ENCODE peak calls at places on chromosomes 6 and 20, in five cellular contexts. X is T follicular helper cell; P is stimulated activated CD4-positive, alpha-beta T cell treated with anti-CD3 and anti-CD28 coated beads, Interleukin-12 subunit alpha, Interleukin-12 subunit beta, amount 100 ng/mL, for 4 hours; V is HT1080; U is cardiac fibroblast. L is an unnamed sample.

GRCh38 chr6:620166-620565 is 36.7 kb downstream of the HUS1B start:
- DNase-seq in X (no peak), P (no peak), V (no peak), U (no peak), L (no peak)

GRCh38 chr6:16625319-16626240 is 135.7 kb downstream of the ATXN1 start:
- DNase-seq in X (no peak), P (no peak), V (no peak), U (peak), L (peak)

GRCh38 chr6:101395345-101395744 is 1.8 kb downstream of the GRIK2 start:
- DNase-seq in X (no peak), P (no peak), V (no peak), U (no peak), L (no peak)

GRCh38 chr6:2275207-2275891 is 29.9 kb upstream of the GMDS start:
- DNase-seq in X (no peak), P (no peak), V (peak), U (peak), L (peak)

GRCh38 chr6:79313254-79313653 is 78.8 kb upstream of the HMGN3 start:
- DNase-seq in X (no peak), P (no peak), V (no peak), U (peak), L (no peak)

GRCh38 chr6:32581275-32582095 is 8.2 kb downstream of the HLA-DRB1 start:
- DNase-seq in X (no peak), P (no peak), V (no peak), U (no peak), L (no peak)

GRCh38 chr20:58481541-58482021 is 33.6 kb downstream of the APCDD1L start:
- DNase-seq in X (peak), P (peak), V (no peak), U (peak), L (peak)

GRCh38 chr20:45011108-45011526 is 44.8 kb downstream of the STK4 start:
- DNase-seq in X (peak), P (peak), V (peak), U (peak), L (peak)

GRCh38 chr20:59355242-59355641 is 54.8 kb downstream of the EDN3 start:
- DNase-seq in X (no peak), P (no peak), V (no peak), U (no peak), L (no peak)

GRCh38 chr6:12895721-12896120 is 179.2 kb downstream of the PHACTR1 start:
- DNase-seq in X (no peak), P (no peak), V (no peak), U (no peak), L (no peak)

GRCh38 chr20:51249781-51250180 is 226.9 kb upstream of the KCNG1 start:
- DNase-seq in X (no peak), P (no peak), V (no peak), U (no peak), L (no peak)

GRCh38 chr6:145814035-145814500 is 527 bp downstream of the FBXO30 start:
- DNase-seq in X (no peak), P (no peak), V (no peak), U (peak), L (peak)

GRCh38 chr20:41408986-41409385 is 42.4 kb upstream of the EMILIN3 start:
- DNase-seq in X (no peak), P (no peak), V (no peak), U (no peak), L (no peak)

GRCh38 chr20:63228786-63229185 is 6.9 kb upstream of the BIRC7 start:
- DNase-seq in X (no peak), P (no peak), V (no peak), U (no peak), L (no peak)

GRCh38 chr6:43129434-43130194 is 41.5 kb upstream of the SRF start:
- DNase-seq in X (no peak), P (no peak), V (peak), U (peak), L (peak)

GRCh38 chr20:10217517-10218410 is 866 bp upstream of the SNAP25 start:
- DNase-seq in X (no peak), P (peak), V (peak), U (peak), L (no peak)

GRCh38 chr20:6559791-6560190 is 207.7 kb upstream of the BMP2 start:
- DNase-seq in X (no peak), P (no peak), V (no peak), U (no peak), L (no peak)

GRCh38 chr6:39357998-39358686 is 35.6 kb upstream of the KCNK16 start:
- DNase-seq in X (no peak), P (no peak), V (peak), U (peak), L (peak)

GRCh38 chr20:62766716-62767115 is 29.6 kb upstream of the MRGBP start:
- DNase-seq in X (no peak), P (no peak), V (no peak), U (no peak), L (no peak)

GRCh38 chr20:31543966-31544598 is 29.8 kb downstream of the HM13 start:
- DNase-seq in X (no peak), P (no peak), V (peak), U (peak), L (peak)

GRCh38 chr6:5091646-5092045 is 6.5 kb downstream of the PPP1R3G start:
- DNase-seq in X (no peak), P (no peak), V (no peak), U (no peak), L (no peak)

GRCh38 chr6:30942338-30943060 is 1.7 kb downstream of the MUCL3 start:
- DNase-seq in X (no peak), P (no peak), V (peak), U (peak), L (peak)

GRCh38 chr6:144248003-144248402 is 37.1 kb upstream of the UTRN start:
- DNase-seq in X (no peak), P (no peak), V (no peak), U (no peak), L (peak)

GRCh38 chr6:683742-684440 is 9.0 kb downstream of the EXOC2 start:
- DNase-seq in X (no peak), P (no peak), V (peak), U (peak), L (peak)

GRCh38 chr6:150720774-150721233 is 121.1 kb downstream of the PLEKHG1 start:
- DNase-seq in X (no peak), P (no peak), V (peak), U (peak), L (no peak)

GRCh38 chr6:10381133-10381829 is 33.6 kb downstream of the TFAP2A start:
- DNase-seq in X (no peak), P (no peak), V (no peak), U (no peak), L (no peak)

GRCh38 chr20:20710847-20711315 is 1.6 kb downstream of the RALGAPA2 start:
- DNase-seq in X (no peak), P (no peak), V (no peak), U (no peak), L (no peak)

GRCh38 chr20:49656304-49656703 is 57.4 kb downstream of the B4GALT5 start:
- DNase-seq in X (no peak), P (no peak), V (no peak), U (no peak), L (no peak)

GRCh38 chr6:53281518-53282215 is 67.1 kb downstream of the ELOVL5 start:
- DNase-seq in X (no peak), P (no peak), V (no peak), U (no peak), L (no peak)

GRCh38 chr6:169008641-169009040 is 245.0 kb downstream of the THBS2 start:
- DNase-seq in X (no peak), P (no peak), V (no peak), U (peak), L (no peak)

GRCh38 chr20:10247440-10247839 is 28.8 kb downstream of the SNAP25 start:
- DNase-seq in X (no peak), P (no peak), V (peak), U (no peak), L (no peak)

GRCh38 chr6:451847-452246 is 60.3 kb downstream of the IRF4 start:
- DNase-seq in X (no peak), P (no peak), V (no peak), U (no peak), L (no peak)

GRCh38 chr6:4491501-4492260 is 284.5 kb upstream of the CDYL start:
- DNase-seq in X (no peak), P (no peak), V (peak), U (peak), L (no peak)

GRCh38 chr6:3032986-3033385 is 33.3 kb downstream of the NQO2 start:
- DNase-seq in X (no peak), P (no peak), V (peak), U (peak), L (no peak)